ENCODE peak calls at places on chromosomes 3 and 15, in eight cellular contexts. M is brain pericyte; V is GM04504; B is ACHN; S is stimulated activated naive CD8-positive, alpha-beta T cell treated with anti-CD3 and anti-CD28 coated beads, Interleukin-15, Interleukin-2, amounts not matched to agents 100 U/mL and 50 U/mL, for 24 hours; Z is stimulated activated CD4-positive, alpha-beta T cell treated with anti-CD3 and anti-CD28 coated beads, Interleukin-2, amount 100 ng/mL, for 24 hours; D is stimulated activated CD8-positive, alpha-beta memory T cell treated with anti-CD3 and anti-CD28 coated beads, Interleukin-15, amount 100 ng/mL, for 48 hours; W is HEK293T. E is an unnamed sample.

GRCh38 chr3:115401298-115401697 is 222.0 kb upstream of the GAP43 start:
- DNase-seq in M (peak; percentile 48), V (peak; percentile 27), B (no peak), S (no peak), Z (no peak), D (no peak), W (no peak), E (no peak)

GRCh38 chr3:127062926-127063325 is 80.0 kb downstream of the PLXNA1 start:
- DNase-seq in M (no peak), V (no peak), B (no peak), S (no peak), Z (no peak), D (no peak), W (no peak), E (no peak)

GRCh38 chr15:73972984-73973682 is 19.0 kb downstream of the STOML1 start:
- DNase-seq in M (no peak), V (peak; percentile 64), B (peak; percentile 83), S (peak; percentile 83), Z (peak; percentile 83), D (peak; percentile 66), W (peak; percentile 87), E (peak; percentile 89)

GRCh38 chr3:194124221-194124620 is 11.7 kb upstream of the HES1 start:
- DNase-seq in M (no peak), V (no peak), B (no peak), S (no peak), Z (no peak), D (no peak), W (no peak), E (no peak)

GRCh38 chr15:68114356-68114755 is 60.2 kb downstream of the PIAS1 start:
- DNase-seq in M (no peak), V (peak; percentile 5), B (peak; percentile 29), S (no peak), Z (no peak), D (no peak), W (no peak), E (no peak)

GRCh38 chr3:184750684-184751083 is 38.8 kb upstream of the MAGEF1 start:
- DNase-seq in M (no peak), V (no peak), B (no peak), S (no peak), Z (no peak), D (no peak), W (no peak), E (no peak)

GRCh38 chr3:147089286-147089685 is 317.1 kb downstream of the ZIC4 start:
- DNase-seq in M (no peak), V (no peak), B (no peak), S (no peak), Z (no peak), D (no peak), W (no peak), E (no peak)

GRCh38 chr15:68321229-68321628 is 43.7 kb downstream of the FEM1B start:
- DNase-seq in M (no peak), V (no peak), B (no peak), S (no peak), Z (no peak), D (no peak), W (no peak), E (no peak)

GRCh38 chr15:88810449-88810848 is 7.2 kb downstream of the ACAN start:
- DNase-seq in M (no peak), V (peak; percentile 6), B (peak; percentile 36), S (no peak), Z (no peak), D (no peak), W (no peak), E (no peak)

GRCh38 chr15:31474059-31474868 is 147.6 kb downstream of the KLF13 start:
- DNase-seq in M (no peak), V (no peak), B (no peak), S (no peak), Z (no peak), D (no peak), W (no peak), E (no peak)

GRCh38 chr15:58864602-58865419 is 68.7 kb downstream of the SLTM start:
- DNase-seq in M (no peak), V (no peak), B (no peak), S (peak; percentile 23), Z (no peak), D (no peak), W (no peak), E (no peak)

GRCh38 chr3:171860830-171861535 is 17.8 kb downstream of the TMEM212 start:
- DNase-seq in M (no peak), V (peak; percentile 66), B (no peak), S (no peak), Z (no peak), D (no peak), W (no peak), E (no peak)

GRCh38 chr3:128549283-128550112 is 56.5 kb upstream of the GATA2 start:
- DNase-seq in M (peak; percentile 27), V (peak; percentile 32), B (no peak), S (no peak), Z (no peak), D (no peak), W (no peak), E (peak; percentile 81)

GRCh38 chr15:90232941-90233700 is 620 bp downstream of the CIB1 start:
- DNase-seq in M (no peak), V (peak; percentile 11), B (peak; percentile 67), S (peak; percentile 77), Z (peak; percentile 71), D (peak; percentile 49), W (peak; percentile 74), E (peak; percentile 80)

GRCh38 chr3:171932153-171932567 is 89.0 kb downstream of the TMEM212 start:
- DNase-seq in M (no peak), V (no peak), B (no peak), S (no peak), Z (no peak), D (no peak), W (no peak), E (peak; percentile 51)

GRCh38 chr3:172367205-172368105 is 80.8 kb downstream of the GHSR start:
- DNase-seq in M (no peak), V (no peak), B (peak; percentile 72), S (no peak), Z (no peak), D (no peak), W (no peak), E (peak; percentile 15)

GRCh38 chr15:60408438-60409105 is 10.8 kb upstream of the ANXA2 start:
- DNase-seq in M (no peak), V (peak; percentile 54), B (peak; percentile 62), S (no peak), Z (no peak), D (no peak), W (no peak), E (no peak)

E was measured in K562.